ENCODE peak calls at places on chromosomes 11 and 22, in eight cellular contexts. U, Y, T, Z, R, Q, W and D are unnamed samples.

GRCh38 chr11:74577624-74578396 is 14.6 kb upstream of the POLD3 start:
- DNase-seq in U (no peak), Y (no peak), T (no peak), Z (no peak), R (no peak), Q (no peak), W (no peak), D (no peak)

GRCh38 chr22:41576877-41577276 is 12.8 kb downstream of the PMM1 start:
- DNase-seq in U (peak; percentile 56), Y (no peak), T (peak; percentile 21), Z (peak; percentile 35), R (no peak), Q (no peak), W (peak; percentile 41), D (no peak)

GRCh38 chr11:67195971-67196418 is 70.3 kb upstream of the GRK2 start:
- DNase-seq in U (no peak), Y (no peak), T (no peak), Z (no peak), R (no peak), Q (no peak), W (no peak), D (no peak)

GRCh38 chr22:27472975-27473374 is 328.6 kb downstream of the MN1 start:
- DNase-seq in U (no peak), Y (no peak), T (no peak), Z (no peak), R (no peak), Q (no peak), W (peak; percentile 22), D (no peak)

GRCh38 chr11:57787920-57788716 is 26.5 kb downstream of the CTNND1 start:
- DNase-seq in U (no peak), Y (no peak), T (no peak), Z (no peak), R (no peak), Q (peak; percentile 58), W (no peak), D (peak; percentile 90)

GRCh38 chr11:15150507-15150906 is 35.8 kb downstream of the INSC start:
- DNase-seq in U (peak; percentile 14), Y (no peak), T (no peak), Z (no peak), R (no peak), Q (no peak), W (no peak), D (no peak)

GRCh38 chr22:47512617-47513016 is 750.2 kb downstream of the TBC1D22A start:
- DNase-seq in U (no peak), Y (no peak), T (no peak), Z (no peak), R (no peak), Q (no peak), W (no peak), D (no peak)

GRCh38 chr11:6567371-6567745 is 36.1 kb downstream of the RRP8 start:
- DNase-seq in U (no peak), Y (no peak), T (no peak), Z (no peak), R (no peak), Q (no peak), W (no peak), D (no peak)

GRCh38 chr22:46323126-46323525 is 12.4 kb upstream of the TRMU start:
- DNase-seq in U (no peak), Y (no peak), T (no peak), Z (no peak), R (no peak), Q (no peak), W (no peak), D (no peak)

GRCh38 chr11:5266609-5267008 is 3.1 kb downstream of the HBE1 start:
- DNase-seq in U (no peak), Y (no peak), T (no peak), Z (no peak), R (no peak), Q (no peak), W (no peak), D (no peak)

GRCh38 chr11:68373810-68374501 is 61.6 kb downstream of the LRP5 start:
- DNase-seq in U (no peak), Y (no peak), T (no peak), Z (no peak), R (no peak), Q (no peak), W (no peak), D (no peak)

GRCh38 chr11:58926695-58927094 is 12.6 kb upstream of the GLYATL1 start:
- DNase-seq in U (no peak), Y (no peak), T (no peak), Z (no peak), R (no peak), Q (no peak), W (peak; percentile 30), D (no peak)

GRCh38 chr11:76657139-76657823 is 13.3 kb downstream of the LRRC32 start:
- DNase-seq in U (no peak), Y (peak; percentile 51), T (no peak), Z (no peak), R (no peak), Q (peak; percentile 19), W (no peak), D (no peak)

GRCh38 chr11:73240190-73240781 is 22.2 kb downstream of the P2RY2 start:
- DNase-seq in U (no peak), Y (peak; percentile 48), T (no peak), Z (no peak), R (no peak), Q (peak; percentile 37), W (no peak), D (no peak)

GRCh38 chr11:111642521-111642920 is 40.3 kb downstream of the SIK2 start:
- DNase-seq in U (no peak), Y (no peak), T (no peak), Z (no peak), R (no peak), Q (no peak), W (no peak), D (no peak)

GRCh38 chr11:124722176-124722575 is 17.6 kb upstream of the NRGN start:
- DNase-seq in U (no peak), Y (no peak), T (no peak), Z (no peak), R (no peak), Q (no peak), W (no peak), D (no peak)

GRCh38 chr22:30605449-30606110 is 1.4 kb upstream of the TCN2 start:
- DNase-seq in U (peak; percentile 49), Y (no peak), T (peak; percentile 45), Z (peak; percentile 52), R (peak; percentile 17), Q (peak; percentile 67), W (peak; percentile 19), D (no peak)

GRCh38 chr22:48972979-48973693 is 854.5 kb downstream of the BRD1 start:
- DNase-seq in U (no peak), Y (no peak), T (no peak), Z (no peak), R (no peak), Q (no peak), W (no peak), D (no peak)

GRCh38 chr22:48923909-48924475 is 903.7 kb downstream of the BRD1 start:
- DNase-seq in U (no peak), Y (no peak), T (no peak), Z (no peak), R (no peak), Q (no peak), W (no peak), D (no peak)